ENCODE peak calls at places on chromosomes 7 and 10, in ten cellular contexts. One of them, this sample, is unnamed.
A peak's percentile ranks its signal among the peaks of the same experiment; 100 is the strongest.

GRCh38 chr7:155404976-155405375 is 53.0 kb upstream of the EN2 start:
- DNase-seq in naive thymus-derived CD8-positive, alpha-beta T cell: no peak
- DNase-seq in GM12892: no peak
- DNase-seq in LoVo: no peak
- DNase-seq in activated CD4-positive, alpha-beta T cell treated with anti-CD3 and anti-CD28 coated beads, Interleukin-2, amount 50 U/mL, for 24 hours: no peak
- DNase-seq in B cell: no peak
- DNase-seq in heart right ventricle: no peak
- DNase-seq in caudate nucleus: no peak
- DNase-seq in T-helper 9 cell: no peak
- DNase-seq in GM13976: no peak
- DNase-seq in this sample: no peak

GRCh38 chr7:139595806-139596205 is 72.3 kb downstream of the CLEC2L start:
- DNase-seq in B cell: no peak
- DNase-seq in naive thymus-derived CD8-positive, alpha-beta T cell: no peak
- DNase-seq in T-helper 9 cell: no peak
- DNase-seq in GM13976: no peak
- DNase-seq in activated CD4-positive, alpha-beta T cell treated with anti-CD3 and anti-CD28 coated beads, Interleukin-2, amount 50 U/mL, for 24 hours: no peak
- DNase-seq in caudate nucleus: no peak
- DNase-seq in heart right ventricle: no peak
- DNase-seq in LoVo: no peak
- DNase-seq in GM12892: no peak
- DNase-seq in this sample: no peak

GRCh38 chr10:131636841-131637724 is 263.7 kb upstream of the PPP2R2D start:
- DNase-seq in GM13976: no peak
- DNase-seq in LoVo: no peak
- DNase-seq in naive thymus-derived CD8-positive, alpha-beta T cell: no peak
- DNase-seq in caudate nucleus: no peak
- DNase-seq in activated CD4-positive, alpha-beta T cell treated with anti-CD3 and anti-CD28 coated beads, Interleukin-2, amount 50 U/mL, for 24 hours: no peak
- DNase-seq in heart right ventricle: no peak
- DNase-seq in GM12892: no peak
- DNase-seq in T-helper 9 cell: no peak
- DNase-seq in B cell: no peak
- DNase-seq in this sample: no peak

GRCh38 chr10:122282909-122283308 is 11.8 kb downstream of the BTBD16 start:
- DNase-seq in caudate nucleus: no peak
- DNase-seq in B cell: no peak
- DNase-seq in GM12892: no peak
- DNase-seq in heart right ventricle: no peak
- DNase-seq in LoVo: no peak
- DNase-seq in GM13976: no peak
- DNase-seq in T-helper 9 cell: no peak
- DNase-seq in activated CD4-positive, alpha-beta T cell treated with anti-CD3 and anti-CD28 coated beads, Interleukin-2, amount 50 U/mL, for 24 hours: no peak
- DNase-seq in naive thymus-derived CD8-positive, alpha-beta T cell: no peak
- DNase-seq in this sample: no peak

GRCh38 chr10:58177362-58177947 is 90.2 kb downstream of the IPMK start:
- DNase-seq in LoVo: peak; percentile 61
- DNase-seq in heart right ventricle: no peak
- DNase-seq in caudate nucleus: no peak
- DNase-seq in naive thymus-derived CD8-positive, alpha-beta T cell: no peak
- DNase-seq in T-helper 9 cell: no peak
- DNase-seq in GM13976: peak; percentile 19
- DNase-seq in GM12892: no peak
- DNase-seq in activated CD4-positive, alpha-beta T cell treated with anti-CD3 and anti-CD28 coated beads, Interleukin-2, amount 50 U/mL, for 24 hours: no peak
- DNase-seq in B cell: no peak
- DNase-seq in this sample: peak; percentile 41

GRCh38 chr10:95295031-95295755 is 4.4 kb upstream of the PDLIM1 start:
- DNase-seq in activated CD4-positive, alpha-beta T cell treated with anti-CD3 and anti-CD28 coated beads, Interleukin-2, amount 50 U/mL, for 24 hours: no peak
- DNase-seq in B cell: peak; percentile 94
- DNase-seq in GM13976: peak; percentile 87
- DNase-seq in LoVo: no peak
- DNase-seq in GM12892: peak; percentile 63
- DNase-seq in heart right ventricle: peak; percentile 54
- DNase-seq in naive thymus-derived CD8-positive, alpha-beta T cell: no peak
- DNase-seq in T-helper 9 cell: no peak
- DNase-seq in caudate nucleus: no peak
- DNase-seq in this sample: no peak

GRCh38 chr10:125886914-125887512 is 5.9 kb upstream of the DHX32 start:
- DNase-seq in B cell: no peak
- DNase-seq in activated CD4-positive, alpha-beta T cell treated with anti-CD3 and anti-CD28 coated beads, Interleukin-2, amount 50 U/mL, for 24 hours: no peak
- DNase-seq in LoVo: no peak
- DNase-seq in naive thymus-derived CD8-positive, alpha-beta T cell: no peak
- DNase-seq in caudate nucleus: no peak
- DNase-seq in heart right ventricle: no peak
- DNase-seq in GM12892: no peak
- DNase-seq in T-helper 9 cell: no peak
- DNase-seq in GM13976: no peak
- DNase-seq in this sample: no peak

GRCh38 chr7:13990984-13991790 is 1.7 kb upstream of the ETV1 start:
- DNase-seq in caudate nucleus: peak; percentile 87
- DNase-seq in T-helper 9 cell: peak; percentile 48
- DNase-seq in GM13976: peak; percentile 63
- DNase-seq in activated CD4-positive, alpha-beta T cell treated with anti-CD3 and anti-CD28 coated beads, Interleukin-2, amount 50 U/mL, for 24 hours: peak; percentile 19
- DNase-seq in GM12892: no peak
- DNase-seq in naive thymus-derived CD8-positive, alpha-beta T cell: peak; percentile 1
- DNase-seq in B cell: no peak
- DNase-seq in heart right ventricle: peak; percentile 93
- DNase-seq in LoVo: peak; percentile 99
- DNase-seq in this sample: peak; percentile 100

GRCh38 chr7:36406156-36406555 is 16.5 kb downstream of the ANLN start:
- DNase-seq in B cell: no peak
- DNase-seq in activated CD4-positive, alpha-beta T cell treated with anti-CD3 and anti-CD28 coated beads, Interleukin-2, amount 50 U/mL, for 24 hours: no peak
- DNase-seq in LoVo: no peak
- DNase-seq in caudate nucleus: peak; percentile 53
- DNase-seq in GM12892: no peak
- DNase-seq in T-helper 9 cell: no peak
- DNase-seq in GM13976: no peak
- DNase-seq in heart right ventricle: no peak
- DNase-seq in naive thymus-derived CD8-positive, alpha-beta T cell: no peak
- DNase-seq in this sample: no peak

GRCh38 chr10:48507933-48508830 is 96.7 kb downstream of the ARHGAP22 start:
- DNase-seq in activated CD4-positive, alpha-beta T cell treated with anti-CD3 and anti-CD28 coated beads, Interleukin-2, amount 50 U/mL, for 24 hours: no peak
- DNase-seq in heart right ventricle: peak; percentile 55
- DNase-seq in B cell: no peak
- DNase-seq in T-helper 9 cell: no peak
- DNase-seq in GM13976: no peak
- DNase-seq in LoVo: no peak
- DNase-seq in naive thymus-derived CD8-positive, alpha-beta T cell: no peak
- DNase-seq in GM12892: no peak
- DNase-seq in caudate nucleus: no peak
- DNase-seq in this sample: no peak

GRCh38 chr10:70191161-70191770 is 21.0 kb upstream of the SAR1A start:
- DNase-seq in T-helper 9 cell: no peak
- DNase-seq in heart right ventricle: no peak
- DNase-seq in GM12892: no peak
- DNase-seq in B cell: no peak
- DNase-seq in GM13976: no peak
- DNase-seq in caudate nucleus: no peak
- DNase-seq in naive thymus-derived CD8-positive, alpha-beta T cell: no peak
- DNase-seq in activated CD4-positive, alpha-beta T cell treated with anti-CD3 and anti-CD28 coated beads, Interleukin-2, amount 50 U/mL, for 24 hours: no peak
- DNase-seq in LoVo: no peak
- DNase-seq in this sample: peak; percentile 18

GRCh38 chr7:91288208-91288824 is 24.1 kb downstream of the FZD1 start:
- DNase-seq in heart right ventricle: peak; percentile 23
- DNase-seq in GM13976: peak; percentile 13
- DNase-seq in GM12892: no peak
- DNase-seq in activated CD4-positive, alpha-beta T cell treated with anti-CD3 and anti-CD28 coated beads, Interleukin-2, amount 50 U/mL, for 24 hours: no peak
- DNase-seq in B cell: no peak
- DNase-seq in naive thymus-derived CD8-positive, alpha-beta T cell: no peak
- DNase-seq in caudate nucleus: no peak
- DNase-seq in T-helper 9 cell: no peak
- DNase-seq in LoVo: peak; percentile 17
- DNase-seq in this sample: peak; percentile 40

GRCh38 chr7:157003445-157004049 is 6.9 kb downstream of the MNX1 start:
- DNase-seq in GM12892: no peak
- DNase-seq in caudate nucleus: no peak
- DNase-seq in activated CD4-positive, alpha-beta T cell treated with anti-CD3 and anti-CD28 coated beads, Interleukin-2, amount 50 U/mL, for 24 hours: no peak
- DNase-seq in naive thymus-derived CD8-positive, alpha-beta T cell: no peak
- DNase-seq in B cell: peak; percentile 18
- DNase-seq in heart right ventricle: no peak
- DNase-seq in GM13976: no peak
- DNase-seq in T-helper 9 cell: no peak
- DNase-seq in LoVo: peak; percentile 35
- DNase-seq in this sample: no peak

GRCh38 chr7:106312906-106313305 is 28.1 kb upstream of the NAMPT start:
- DNase-seq in GM12892: no peak
- DNase-seq in T-helper 9 cell: no peak
- DNase-seq in activated CD4-positive, alpha-beta T cell treated with anti-CD3 and anti-CD28 coated beads, Interleukin-2, amount 50 U/mL, for 24 hours: no peak
- DNase-seq in naive thymus-derived CD8-positive, alpha-beta T cell: no peak
- DNase-seq in LoVo: no peak
- DNase-seq in GM13976: no peak
- DNase-seq in B cell: no peak
- DNase-seq in caudate nucleus: no peak
- DNase-seq in heart right ventricle: no peak
- DNase-seq in this sample: no peak

GRCh38 chr10:79116801-79117723 is 48.3 kb downstream of the ZMIZ1 start:
- DNase-seq in GM12892: no peak
- DNase-seq in heart right ventricle: no peak
- DNase-seq in T-helper 9 cell: no peak
- DNase-seq in activated CD4-positive, alpha-beta T cell treated with anti-CD3 and anti-CD28 coated beads, Interleukin-2, amount 50 U/mL, for 24 hours: no peak
- DNase-seq in B cell: no peak
- DNase-seq in GM13976: peak; percentile 77
- DNase-seq in naive thymus-derived CD8-positive, alpha-beta T cell: no peak
- DNase-seq in LoVo: no peak
- DNase-seq in caudate nucleus: no peak
- DNase-seq in this sample: peak; percentile 92

GRCh38 chr7:128937647-128938523 is at the start of gene IRF5:
- DNase-seq in T-helper 9 cell: no peak
- DNase-seq in caudate nucleus: no peak
- DNase-seq in naive thymus-derived CD8-positive, alpha-beta T cell: no peak
- DNase-seq in heart right ventricle: peak; percentile 55
- DNase-seq in GM12892: peak; percentile 38
- DNase-seq in B cell: peak; percentile 46
- DNase-seq in activated CD4-positive, alpha-beta T cell treated with anti-CD3 and anti-CD28 coated beads, Interleukin-2, amount 50 U/mL, for 24 hours: no peak
- DNase-seq in GM13976: no peak
- DNase-seq in LoVo: peak; percentile 89
- DNase-seq in this sample: peak; percentile 53

GRCh38 chr7:15950299-15950698 is 263.8 kb upstream of the MEOX2 start:
- DNase-seq in heart right ventricle: no peak
- DNase-seq in GM12892: no peak
- DNase-seq in B cell: no peak
- DNase-seq in activated CD4-positive, alpha-beta T cell treated with anti-CD3 and anti-CD28 coated beads, Interleukin-2, amount 50 U/mL, for 24 hours: no peak
- DNase-seq in GM13976: no peak
- DNase-seq in T-helper 9 cell: no peak
- DNase-seq in caudate nucleus: no peak
- DNase-seq in LoVo: no peak
- DNase-seq in naive thymus-derived CD8-positive, alpha-beta T cell: no peak
- DNase-seq in this sample: no peak

GRCh38 chr10:71963756-71964668 is at the start of gene CHST3:
- DNase-seq in naive thymus-derived CD8-positive, alpha-beta T cell: no peak
- DNase-seq in LoVo: peak; percentile 59
- DNase-seq in GM13976: peak; percentile 62
- DNase-seq in caudate nucleus: peak; percentile 37
- DNase-seq in B cell: no peak
- DNase-seq in T-helper 9 cell: no peak
- DNase-seq in heart right ventricle: peak; percentile 88
- DNase-seq in activated CD4-positive, alpha-beta T cell treated with anti-CD3 and anti-CD28 coated beads, Interleukin-2, amount 50 U/mL, for 24 hours: no peak
- DNase-seq in GM12892: no peak
- DNase-seq in this sample: peak; percentile 76

GRCh38 chr7:132545756-132546155 is 30.5 kb downstream of the PLXNA4 start:
- DNase-seq in GM12892: no peak
- DNase-seq in caudate nucleus: no peak
- DNase-seq in heart right ventricle: no peak
- DNase-seq in LoVo: no peak
- DNase-seq in B cell: no peak
- DNase-seq in T-helper 9 cell: no peak
- DNase-seq in activated CD4-positive, alpha-beta T cell treated with anti-CD3 and anti-CD28 coated beads, Interleukin-2, amount 50 U/mL, for 24 hours: no peak
- DNase-seq in naive thymus-derived CD8-positive, alpha-beta T cell: no peak
- DNase-seq in GM13976: no peak
- DNase-seq in this sample: no peak

GRCh38 chr10:131733596-131733995 is 167.2 kb upstream of the PPP2R2D start:
- DNase-seq in LoVo: no peak
- DNase-seq in activated CD4-positive, alpha-beta T cell treated with anti-CD3 and anti-CD28 coated beads, Interleukin-2, amount 50 U/mL, for 24 hours: no peak
- DNase-seq in B cell: no peak
- DNase-seq in naive thymus-derived CD8-positive, alpha-beta T cell: no peak
- DNase-seq in caudate nucleus: no peak
- DNase-seq in heart right ventricle: no peak
- DNase-seq in T-helper 9 cell: no peak
- DNase-seq in GM13976: no peak
- DNase-seq in GM12892: no peak
- DNase-seq in this sample: no peak

GRCh38 chr10:47104101-47104707 is 193.0 kb downstream of the PTPN20 start:
- DNase-seq in heart right ventricle: no peak
- DNase-seq in GM13976: no peak
- DNase-seq in naive thymus-derived CD8-positive, alpha-beta T cell: no peak
- DNase-seq in caudate nucleus: no peak
- DNase-seq in LoVo: no peak
- DNase-seq in B cell: no peak
- DNase-seq in GM12892: no peak
- DNase-seq in activated CD4-positive, alpha-beta T cell treated with anti-CD3 and anti-CD28 coated beads, Interleukin-2, amount 50 U/mL, for 24 hours: no peak
- DNase-seq in T-helper 9 cell: no peak
- DNase-seq in this sample: no peak

GRCh38 chr7:101772508-101773306 is 44.7 kb upstream of the CUX1 start:
- DNase-seq in T-helper 9 cell: no peak
- DNase-seq in B cell: no peak
- DNase-seq in caudate nucleus: no peak
- DNase-seq in GM13976: no peak
- DNase-seq in activated CD4-positive, alpha-beta T cell treated with anti-CD3 and anti-CD28 coated beads, Interleukin-2, amount 50 U/mL, for 24 hours: no peak
- DNase-seq in naive thymus-derived CD8-positive, alpha-beta T cell: no peak
- DNase-seq in heart right ventricle: no peak
- DNase-seq in LoVo: no peak
- DNase-seq in GM12892: no peak
- DNase-seq in this sample: no peak

GRCh38 chr7:2638224-2638991 is 6.6 kb downstream of the TTYH3 start:
- DNase-seq in T-helper 9 cell: no peak
- DNase-seq in GM12892: no peak
- DNase-seq in GM13976: no peak
- DNase-seq in heart right ventricle: peak; percentile 64
- DNase-seq in caudate nucleus: no peak
- DNase-seq in activated CD4-positive, alpha-beta T cell treated with anti-CD3 and anti-CD28 coated beads, Interleukin-2, amount 50 U/mL, for 24 hours: no peak
- DNase-seq in naive thymus-derived CD8-positive, alpha-beta T cell: no peak
- DNase-seq in B cell: no peak
- DNase-seq in LoVo: no peak
- DNase-seq in this sample: no peak

GRCh38 chr10:62250594-62251198 is 17.9 kb downstream of the RTKN2 start:
- DNase-seq in B cell: no peak
- DNase-seq in activated CD4-positive, alpha-beta T cell treated with anti-CD3 and anti-CD28 coated beads, Interleukin-2, amount 50 U/mL, for 24 hours: no peak
- DNase-seq in LoVo: peak; percentile 57
- DNase-seq in GM13976: no peak
- DNase-seq in caudate nucleus: no peak
- DNase-seq in heart right ventricle: no peak
- DNase-seq in naive thymus-derived CD8-positive, alpha-beta T cell: no peak
- DNase-seq in GM12892: no peak
- DNase-seq in T-helper 9 cell: no peak
- DNase-seq in this sample: peak; percentile 88

GRCh38 chr7:97021443-97022261 is 3.0 kb downstream of the DLX5 start:
- DNase-seq in heart right ventricle: no peak
- DNase-seq in LoVo: no peak
- DNase-seq in GM13976: no peak
- DNase-seq in B cell: no peak
- DNase-seq in GM12892: no peak
- DNase-seq in T-helper 9 cell: no peak
- DNase-seq in naive thymus-derived CD8-positive, alpha-beta T cell: no peak
- DNase-seq in caudate nucleus: no peak
- DNase-seq in activated CD4-positive, alpha-beta T cell treated with anti-CD3 and anti-CD28 coated beads, Interleukin-2, amount 50 U/mL, for 24 hours: no peak
- DNase-seq in this sample: no peak

GRCh38 chr7:100720645-100721504 is 607 bp downstream of the EPO start:
- DNase-seq in T-helper 9 cell: no peak
- DNase-seq in B cell: no peak
- DNase-seq in caudate nucleus: no peak
- DNase-seq in GM13976: no peak
- DNase-seq in activated CD4-positive, alpha-beta T cell treated with anti-CD3 and anti-CD28 coated beads, Interleukin-2, amount 50 U/mL, for 24 hours: no peak
- DNase-seq in LoVo: no peak
- DNase-seq in GM12892: no peak
- DNase-seq in heart right ventricle: no peak
- DNase-seq in naive thymus-derived CD8-positive, alpha-beta T cell: no peak
- DNase-seq in this sample: no peak

GRCh38 chr7:155348806-155349205 is 51.1 kb downstream of the INSIG1 start:
- DNase-seq in LoVo: no peak
- DNase-seq in activated CD4-positive, alpha-beta T cell treated with anti-CD3 and anti-CD28 coated beads, Interleukin-2, amount 50 U/mL, for 24 hours: no peak
- DNase-seq in T-helper 9 cell: no peak
- DNase-seq in GM13976: no peak
- DNase-seq in naive thymus-derived CD8-positive, alpha-beta T cell: no peak
- DNase-seq in GM12892: no peak
- DNase-seq in caudate nucleus: no peak
- DNase-seq in B cell: no peak
- DNase-seq in heart right ventricle: no peak
- DNase-seq in this sample: no peak

GRCh38 chr7:16114071-16114470 is 307.3 kb downstream of the CRPPA start:
- DNase-seq in caudate nucleus: no peak
- DNase-seq in heart right ventricle: no peak
- DNase-seq in GM12892: no peak
- DNase-seq in activated CD4-positive, alpha-beta T cell treated with anti-CD3 and anti-CD28 coated beads, Interleukin-2, amount 50 U/mL, for 24 hours: no peak
- DNase-seq in T-helper 9 cell: no peak
- DNase-seq in LoVo: no peak
- DNase-seq in GM13976: no peak
- DNase-seq in naive thymus-derived CD8-positive, alpha-beta T cell: no peak
- DNase-seq in B cell: no peak
- DNase-seq in this sample: no peak

This sample was measured in myocyte.